ENCODE peak calls at places on chromosomes 6 and 20, in seven cellular contexts. L, S, I, Q, G, V and W are unnamed samples.

GRCh38 chr20:23605867-23606651 is at the start of gene CST9:
- DNase-seq in Q (no peak), V (no peak), I (no peak), S (no peak), G (no peak), L (no peak), W (no peak)

GRCh38 chr20:45100563-45101245 is at the start of gene KCNS1:
- DNase-seq in S (peak), I (no peak), G (no peak), L (no peak), V (no peak), Q (no peak), W (peak)

GRCh38 chr6:161918154-161918553 is 644.3 kb upstream of the AGPAT4 start:
- DNase-seq in L (no peak), V (no peak), G (no peak), S (no peak), I (no peak), Q (no peak), W (no peak)

GRCh38 chr6:129108337-129108736 is 225.4 kb downstream of the LAMA2 start:
- DNase-seq in I (no peak), L (no peak), S (no peak), G (no peak), Q (no peak), V (no peak), W (no peak)

GRCh38 chr20:103456-103855 is 16.0 kb downstream of the DEFB125 start:
- DNase-seq in Q (no peak), G (no peak), V (no peak), S (no peak), L (no peak), I (no peak), W (no peak)

GRCh38 chr6:89997456-89998445 is 103.5 kb downstream of the GJA10 start:
- DNase-seq in S (no peak), V (no peak), L (no peak), G (no peak), I (no peak), Q (no peak), W (no peak)

GRCh38 chr6:15754035-15754705 is 91.3 kb upstream of the DTNBP1 start:
- DNase-seq in G (no peak), V (no peak), I (no peak), L (no peak), S (no peak), Q (peak), W (no peak)

GRCh38 chr20:47502271-47502730 is 614 bp downstream of the NCOA3 start:
- DNase-seq in V (no peak), I (peak), L (no peak), Q (peak), G (no peak), S (peak), W (peak)

GRCh38 chr6:107690864-107691661 is 133.1 kb downstream of the SCML4 start:
- DNase-seq in S (peak), G (no peak), Q (peak), L (no peak), I (peak), V (no peak), W (no peak)

GRCh38 chr20:45944965-45945677 is 10.6 kb downstream of the PCIF1 start:
- DNase-seq in Q (no peak), L (no peak), I (no peak), V (no peak), S (no peak), G (no peak), W (no peak)

GRCh38 chr6:156777866-156778614 is 862 bp downstream of the ARID1B start:
- DNase-seq in Q (peak), S (peak), I (peak), L (peak), V (peak), G (peak), W (peak)

GRCh38 chr6:2875840-2876207 is 27.3 kb downstream of the SERPINB9 start:
- DNase-seq in S (peak), G (no peak), L (peak), I (no peak), Q (peak), V (peak), W (no peak)

GRCh38 chr6:135906542-135906941 is 55.0 kb downstream of the PDE7B start:
- DNase-seq in L (no peak), V (no peak), Q (peak), S (no peak), I (no peak), G (no peak), W (no peak)

GRCh38 chr20:5950271-5951031 is at the start of the genes MCM8 and TRMT6:
- DNase-seq in Q (peak), I (peak), G (peak), V (peak), L (peak), S (peak), W (peak)
- TF ChIP-seq CTCF in Q (no peak), I (no peak), G (no peak), V (no peak), L (no peak), S (no peak), W (no peak)

GRCh38 chr6:159761135-159761872 is 541 bp upstream of the ACAT2 start:
- DNase-seq in S (peak), I (peak), L (peak), Q (peak), V (peak), G (no peak), W (peak)

GRCh38 chr6:159760602-159761057 is 1.2 kb upstream of the ACAT2 start:
- DNase-seq in V (no peak), S (peak), G (no peak), L (no peak), Q (peak), I (no peak), W (no peak)

GRCh38 chr6:159759645-159760044 is 2.2 kb upstream of the ACAT2 start:
- DNase-seq in Q (no peak), S (no peak), G (no peak), V (peak), I (no peak), L (no peak), W (no peak)

GRCh38 chr6:159756508-159756907 is 5.3 kb upstream of the ACAT2 start:
- DNase-seq in V (no peak), I (no peak), Q (no peak), S (no peak), L (no peak), G (no peak), W (no peak)

DNA sequence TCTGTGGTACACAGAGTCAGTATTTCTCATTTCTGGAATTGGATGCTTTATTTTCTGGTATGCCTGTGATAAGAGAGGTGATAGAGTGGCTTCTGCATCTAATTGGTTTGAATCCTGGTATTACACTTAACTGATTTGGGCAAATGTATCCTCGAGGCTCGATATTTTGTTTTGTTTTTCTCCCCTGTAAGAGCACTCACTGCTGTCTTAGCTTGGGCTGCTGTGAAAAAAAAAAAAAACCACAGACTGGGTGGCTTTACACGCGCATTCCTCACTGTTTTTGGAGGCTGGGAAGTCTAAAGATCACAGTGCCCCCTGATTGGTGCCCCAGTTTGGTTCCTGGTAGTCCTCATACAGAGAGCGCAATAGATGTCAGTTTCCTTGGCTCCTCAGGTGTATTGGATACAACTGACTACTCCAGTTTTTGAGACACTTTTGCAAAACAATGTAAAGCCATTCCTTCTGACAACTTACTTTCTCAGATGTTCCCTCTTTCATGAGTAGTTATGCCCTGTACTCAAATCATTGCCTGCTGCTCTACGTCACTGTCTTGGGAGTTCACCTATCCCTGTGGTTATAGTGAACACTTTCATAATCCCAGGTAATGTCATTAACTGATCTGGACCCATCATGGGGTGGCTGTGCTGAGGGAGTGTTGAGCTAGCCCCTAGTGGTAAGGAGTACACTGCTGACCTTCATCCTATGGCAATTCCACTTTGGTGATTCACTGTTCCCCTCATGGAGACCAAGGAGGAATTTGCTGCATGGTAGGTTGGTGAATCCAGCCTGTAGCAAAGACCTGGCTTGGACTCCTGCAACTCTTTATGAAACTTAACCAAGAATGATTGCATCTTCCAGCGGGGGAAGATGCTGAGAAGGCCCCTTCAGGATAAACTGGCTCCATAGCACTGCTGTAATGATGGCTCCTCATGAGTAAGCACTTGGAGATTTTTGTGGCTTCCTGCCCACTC is 3.5 kb upstream of the ACAT2 start:
- DNase-seq in I (no peak), L (no peak), Q (peak), S (no peak), G (no peak), V (no peak), W (no peak)
- TF ChIP-seq CTCF in I (no peak), L (no peak), Q (peak), S (no peak), G (no peak), V (peak), W (no peak)

GRCh38 chr20:9368893-9369292 is 145.5 kb upstream of the LAMP5 start:
- DNase-seq in S (no peak), Q (no peak), G (no peak), I (no peak), L (no peak), V (no peak), W (no peak)
- TF ChIP-seq CTCF in S (no peak), Q (no peak), G (no peak), I (no peak), L (no peak), V (no peak), W (no peak)

GRCh38 chr20:51678041-51678697 is 90.0 kb downstream of the ATP9A start:
- DNase-seq in Q (no peak), S (peak), L (peak), G (no peak), I (peak), V (no peak), W (peak)
- TF ChIP-seq CTCF in Q (no peak), S (no peak), L (no peak), G (no peak), I (no peak), V (no peak), W (no peak)

GRCh38 chr6:167046861-167047495 is 47.8 kb downstream of the CEP43 start:
- DNase-seq in Q (no peak), L (no peak), I (no peak), S (no peak), G (no peak), V (peak), W (no peak)
- TF ChIP-seq CTCF in Q (no peak), L (no peak), I (no peak), S (no peak), G (no peak), V (peak), W (no peak)

GRCh38 chr20:38173237-38174156 is 8.4 kb upstream of the TGM2 start:
- DNase-seq in S (no peak), Q (peak), G (no peak), L (no peak), I (no peak), V (no peak), W (no peak)
- TF ChIP-seq CTCF in S (no peak), Q (no peak), G (no peak), L (no peak), I (no peak), V (no peak), W (no peak)

GRCh38 chr6:132259070-132259469 is 142.2 kb downstream of the MOXD1 start:
- DNase-seq in G (no peak), Q (peak), I (no peak), S (no peak), L (no peak), V (peak), W (no peak)
- TF ChIP-seq CTCF in G (no peak), Q (peak), I (peak), S (peak), L (no peak), V (peak), W (peak)